ENCODE peak calls at places on chromosomes 1 and 21, in nine cellular contexts. G, E, F, L, Z, Q, W, J and C are unnamed samples.

GRCh38 chr1:230681599-230681998 is 32.3 kb downstream of the AGT start:
- DNase-seq in Z (no peak), F (peak), G (no peak), E (no peak), W (no peak), J (peak), L (peak), Q (no peak), C (no peak)

GRCh38 chr21:38903578-38904193 is 98.0 kb downstream of the ETS2 start:
- DNase-seq in G (no peak), L (no peak), F (no peak), Q (no peak), W (no peak), J (no peak), Z (no peak), E (no peak), C (no peak)

GRCh38 chr1:170157820-170158219 is 12.1 kb downstream of the NTMT2 start:
- DNase-seq in E (no peak), J (no peak), Z (no peak), G (no peak), W (no peak), F (no peak), Q (no peak), L (no peak), C (no peak)

GRCh38 chr1:214494706-214495105 is 56.7 kb downstream of the PTPN14 start:
- DNase-seq in F (no peak), E (no peak), L (no peak), G (no peak), Q (no peak), Z (no peak), W (no peak), J (no peak), C (no peak)

GRCh38 chr1:81729818-81730217 is 70.9 kb upstream of the ADGRL2 start:
- DNase-seq in L (no peak), Q (no peak), F (no peak), J (no peak), Z (no peak), G (no peak), E (no peak), W (no peak), C (no peak)

GRCh38 chr1:213201380-213202155 is 150.5 kb downstream of the RPS6KC1 start:
- DNase-seq in Z (no peak), E (no peak), L (no peak), G (no peak), F (peak), Q (no peak), W (no peak), J (no peak), C (no peak)

GRCh38 chr1:151537112-151537511 is 3.0 kb upstream of the TUFT1 start:
- DNase-seq in G (no peak), L (no peak), E (no peak), Z (peak), Q (no peak), W (no peak), F (peak), J (no peak), C (no peak)

GRCh38 chr1:36755313-36756230 is 272.9 kb upstream of the CSF3R start:
- DNase-seq in F (no peak), G (no peak), E (no peak), W (no peak), L (no peak), Q (no peak), Z (no peak), J (no peak), C (no peak)

GRCh38 chr1:98389809-98390208 is 271.7 kb upstream of the SNX7 start:
- DNase-seq in W (no peak), L (no peak), G (no peak), J (no peak), Q (no peak), Z (no peak), F (peak), E (no peak), C (no peak)

GRCh38 chr1:209822706-209823105 is 5.1 kb upstream of the UTP25 start:
- DNase-seq in W (no peak), Z (no peak), Q (no peak), J (no peak), F (no peak), L (no peak), G (no peak), E (no peak), C (no peak)

GRCh38 chr1:220513834-220514233 is 14.1 kb upstream of the MARK1 start:
- DNase-seq in Z (no peak), J (no peak), L (no peak), G (no peak), E (no peak), W (no peak), F (no peak), Q (no peak), C (no peak)

GRCh38 chr1:206012086-206012859 is 9.1 kb upstream of the RAB7B start:
- DNase-seq in L (peak), E (peak), W (no peak), J (no peak), Z (no peak), Q (peak), F (no peak), G (no peak), C (no peak)

GRCh38 chr1:160797861-160798273 is 1.9 kb downstream of the LY9 start:
- DNase-seq in J (no peak), W (no peak), F (no peak), E (no peak), G (no peak), L (no peak), Z (no peak), Q (no peak), C (no peak)

GRCh38 chr21:45599146-45599581 is 44.4 kb upstream of the PCBP3 start:
- DNase-seq in Q (peak), W (no peak), F (no peak), E (no peak), G (no peak), L (no peak), J (no peak), Z (no peak), C (no peak)

GRCh38 chr1:31771891-31772668 is 7.9 kb upstream of the ADGRB2 start:
- DNase-seq in J (no peak), E (no peak), Z (no peak), W (no peak), F (peak), Q (no peak), G (no peak), L (no peak), C (no peak)

GRCh38 chr1:201505505-201505893 is 1.4 kb downstream of the CSRP1 start:
- DNase-seq in L (no peak), W (peak), Z (no peak), F (peak), G (no peak), Q (peak), E (no peak), J (no peak), C (no peak)

GRCh38 chr1:11157394-11157793 is 31.8 kb upstream of the ANGPTL7 start:
- DNase-seq in Q (peak), J (no peak), W (no peak), L (no peak), G (no peak), E (no peak), Z (no peak), F (no peak), C (no peak)

GRCh38 chr1:205701891-205702290 is 21.6 kb upstream of the SLC45A3 start:
- DNase-seq in F (no peak), Q (no peak), G (no peak), Z (no peak), L (no peak), W (no peak), J (no peak), E (no peak), C (no peak)

GRCh38 chr1:62981434-62981833 is 197.5 kb downstream of the ATG4C start:
- DNase-seq in L (no peak), G (no peak), W (no peak), F (no peak), Z (no peak), E (no peak), Q (no peak), J (no peak), C (no peak)

GRCh38 chr1:29243863-29244185 is 7.5 kb downstream of the PTPRU start:
- DNase-seq in Z (no peak), L (no peak), Q (peak), J (no peak), F (peak), G (no peak), E (no peak), W (no peak), C (no peak)

DNA sequence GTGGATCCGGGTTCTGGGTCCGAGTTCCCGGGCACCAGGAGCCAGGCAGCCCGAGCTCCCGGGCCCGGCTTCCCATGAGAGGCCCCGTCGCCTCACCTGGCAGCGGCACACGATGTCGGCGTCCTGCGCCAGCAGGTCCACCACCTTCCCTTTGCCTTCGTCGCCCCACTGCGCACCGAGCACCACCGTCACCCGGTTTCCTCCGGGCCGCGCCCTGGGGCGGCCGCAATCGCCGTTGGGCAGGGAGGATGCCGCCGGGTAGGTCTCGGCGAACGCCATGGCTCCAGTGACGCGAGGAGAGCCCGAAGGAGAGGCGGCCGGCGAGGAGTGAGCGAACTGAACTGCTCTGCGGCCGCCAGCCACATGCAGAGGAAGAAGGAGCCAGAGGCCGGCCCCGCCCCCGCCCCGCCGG is at the start of gene ADSS2:
- DNase-seq in E (no peak), W (no peak), L (no peak), F (no peak), Q (no peak), Z (peak), G (no peak), J (no peak), C (no peak)
- TF ChIP-seq POLR2A in E (peak), W (peak), L (peak), F (peak), Q (peak), Z (peak), G (peak), J (peak), C (no peak)

DNA sequence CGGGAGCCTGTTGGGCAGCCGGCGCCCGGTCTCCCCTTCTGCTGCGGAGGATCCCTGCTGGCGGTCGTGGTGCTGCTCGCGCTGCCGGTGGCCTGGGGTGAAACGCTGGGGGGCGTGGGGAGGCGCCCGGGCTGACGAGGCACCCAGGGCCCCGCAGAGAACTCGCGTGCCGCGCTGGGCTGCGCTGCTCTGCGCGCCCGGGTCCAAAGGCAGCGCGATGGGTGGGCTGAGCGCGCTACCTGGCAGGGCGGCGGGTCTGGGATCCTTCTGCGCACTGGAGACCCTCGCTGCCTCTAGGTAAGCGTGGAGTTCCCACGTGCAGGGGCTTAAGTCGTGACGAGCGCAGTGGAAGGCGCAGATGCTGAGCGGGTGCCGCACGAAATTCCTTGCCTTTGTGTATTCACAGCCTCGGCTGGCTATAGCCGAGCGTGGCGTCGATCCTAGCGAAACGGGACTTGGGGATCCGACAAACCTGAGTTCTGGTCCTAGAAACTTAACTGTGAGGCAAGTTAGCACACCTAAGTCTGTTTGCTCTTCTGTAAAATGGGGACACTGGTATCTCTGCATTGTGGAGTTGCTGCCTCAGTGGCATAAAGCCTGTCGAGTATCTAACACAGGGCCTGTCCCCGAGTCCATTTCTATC is 24.7 kb downstream of the CR1L start:
- DNase-seq in W (no peak), E (no peak), Q (no peak), F (no peak), Z (no peak), L (no peak), G (no peak), J (no peak), C (no peak)
- H3K27ac ChIP-seq in W (no peak), E (no peak), Q (no peak), F (no peak), Z (no peak), L (no peak), G (no peak), J (no peak), C (no peak)

DNA sequence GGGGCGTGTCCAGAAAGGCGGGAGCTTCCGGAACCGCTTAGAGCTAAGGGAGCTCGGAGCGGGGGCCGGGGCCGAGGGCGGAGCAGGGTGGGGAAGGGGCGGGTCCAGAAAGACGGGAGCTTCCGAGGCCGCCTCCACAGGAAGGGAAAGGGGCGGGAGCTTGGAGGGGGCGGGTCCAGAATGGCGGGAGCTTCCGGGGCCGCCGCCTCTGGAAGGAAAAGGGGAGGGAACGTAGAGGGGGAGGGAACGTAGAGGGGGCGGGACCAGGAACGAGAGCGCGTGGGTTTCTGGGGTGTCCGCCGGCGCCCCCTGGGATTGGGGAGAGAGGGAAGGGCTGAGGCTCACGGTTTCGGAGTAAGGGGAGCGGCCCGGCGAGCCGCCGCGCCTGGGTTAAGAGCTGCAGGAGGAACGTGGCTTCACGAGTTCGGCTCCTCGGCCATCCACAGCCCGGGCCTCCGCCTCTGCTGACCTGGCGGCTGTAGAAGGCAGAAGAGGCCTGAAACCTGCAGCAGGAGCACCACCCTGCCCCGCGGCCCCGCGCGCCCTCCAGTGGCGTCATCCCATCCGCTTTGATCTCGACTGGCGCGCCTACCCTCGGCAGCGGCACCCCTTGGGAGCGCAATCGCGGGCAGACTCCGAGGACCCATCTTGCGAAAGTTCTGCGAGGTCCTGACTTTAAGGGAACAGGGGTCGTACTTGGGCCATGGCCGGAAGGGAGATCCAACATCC is 22.9 kb upstream of the HPDL start:
- DNase-seq in Q (peak), G (peak), Z (peak), E (peak), W (peak), L (peak), F (peak), J (peak), C (peak)
- TF ChIP-seq POLR2A in Q (no peak), G (peak), Z (peak), E (peak), W (peak), L (peak), F (peak), J (peak), C (peak)

GRCh38 chr1:33097137-33097611 is 16.2 kb downstream of the AZIN2 start:
- DNase-seq in L (no peak), Q (no peak), E (no peak), F (peak), J (peak), W (no peak), Z (no peak), G (no peak), C (no peak)

GRCh38 chr1:33096358-33097005 is 15.5 kb downstream of the AZIN2 start:
- DNase-seq in G (no peak), Z (no peak), F (peak), W (peak), Q (no peak), E (no peak), L (no peak), J (no peak), C (no peak)

GRCh38 chr1:33098371-33098770 is 17.4 kb downstream of the AZIN2 start:
- DNase-seq in Q (no peak), F (peak), Z (no peak), J (no peak), E (no peak), W (no peak), G (no peak), L (no peak), C (no peak)

GRCh38 chr1:33097762-33098161 is 16.8 kb downstream of the AZIN2 start:
- DNase-seq in Z (no peak), L (no peak), F (no peak), J (no peak), Q (no peak), G (no peak), W (no peak), E (no peak), C (no peak)

GRCh38 chr1:33099290-33100118 is 18.6 kb downstream of the AZIN2 start:
- DNase-seq in Z (no peak), G (no peak), Q (no peak), E (peak), J (no peak), F (peak), W (peak), L (peak), C (no peak)
- H3K27ac ChIP-seq in Z (no peak), G (no peak), Q (no peak), E (no peak), J (no peak), F (peak), W (no peak), L (no peak), C (no peak)